ENCODE peak calls at places on chromosomes 6 and 20, in eight cellular contexts. J, V, E, Z, T, R, B and K are unnamed samples. For H3K4me1, the result is how much of the 10 kb centered on the place peaks cover.

GRCh38 chr20:50071039-50071888 is 41.7 kb downstream of the UBE2V1 start:
- DNase-seq in Z (peak), R (peak), V (peak), B (peak), J (peak), T (peak), E (peak), K (peak)

GRCh38 chr6:75409286-75409685 is 84.3 kb downstream of the FILIP1 start:
- DNase-seq in R (no peak), J (peak), V (no peak), T (no peak), B (no peak), Z (no peak), E (no peak), K (no peak)

GRCh38 chr20:2143594-2143993 is 42.0 kb downstream of the STK35 start:
- DNase-seq in R (no peak), T (no peak), J (no peak), Z (no peak), B (no peak), E (no peak), V (no peak), K (no peak)

GRCh38 chr6:38933426-38933825 is 115.2 kb upstream of the GLP1R start:
- DNase-seq in R (no peak), Z (peak), B (no peak), T (peak), E (no peak), V (no peak), J (peak), K (no peak)

GRCh38 chr6:31966997-31967925 is 4.7 kb downstream of the DXO start:
- DNase-seq in E (no peak), T (no peak), Z (no peak), V (no peak), R (no peak), B (no peak), J (no peak), K (no peak)

GRCh38 chr6:170292778-170293164 is 1.9 kb upstream of the DLL1 start:
- DNase-seq in B (no peak), J (no peak), E (no peak), V (no peak), T (no peak), R (no peak), Z (no peak), K (no peak)

GRCh38 chr6:135014353-135014832 is 40.2 kb downstream of the HBS1L start:
- DNase-seq in T (no peak), E (no peak), B (no peak), V (no peak), Z (no peak), R (peak), J (no peak), K (peak)

GRCh38 chr6:150128425-150128824 is 14.4 kb upstream of the PPP1R14C start:
- DNase-seq in J (no peak), V (no peak), R (no peak), T (no peak), B (no peak), E (no peak), Z (no peak), K (no peak)

GRCh38 chr6:82611751-82612150 is 248.1 kb downstream of the TPBG start:
- DNase-seq in T (no peak), R (no peak), B (no peak), E (no peak), J (no peak), V (no peak), Z (no peak), K (no peak)

GRCh38 chr20:64224344-64225165 is 31.0 kb upstream of the PCMTD2 start:
- DNase-seq in J (peak), B (no peak), V (no peak), E (no peak), Z (no peak), T (peak), R (no peak), K (no peak)

GRCh38 chr6:38137609-38138008 is 318.1 kb downstream of the ZFAND3 start:
- DNase-seq in E (no peak), B (no peak), T (no peak), R (no peak), Z (no peak), J (no peak), V (no peak), K (no peak)

GRCh38 chr6:169859978-169860703 is 108.7 kb downstream of the ERMARD start:
- DNase-seq in Z (no peak), R (no peak), J (no peak), E (no peak), B (no peak), T (no peak), V (no peak), K (no peak)

GRCh38 chr6:146862508-146862919 is 263.7 kb downstream of the ADGB start:
- DNase-seq in B (no peak), R (no peak), E (no peak), V (no peak), T (no peak), J (no peak), Z (no peak), K (no peak)

GRCh38 chr6:155882527-155883333 is 427.1 kb upstream of the NOX3 start:
- DNase-seq in B (no peak), T (peak), J (peak), Z (no peak), R (no peak), E (no peak), V (no peak), K (no peak)

GRCh38 chr6:135583256-135583758 is 85.8 kb upstream of the AHI1 start:
- DNase-seq in B (no peak), T (no peak), J (peak), R (no peak), V (no peak), E (no peak), Z (no peak), K (no peak)

GRCh38 chr6:105121981-105122380 is 57.8 kb downstream of the POPDC3 start:
- DNase-seq in J (peak), V (no peak), B (no peak), R (no peak), Z (no peak), T (peak), E (no peak), K (no peak)

GRCh38 chr6:36414481-36414880 is 27.0 kb upstream of the ETV7 start:
- DNase-seq in T (peak), J (peak), R (no peak), Z (no peak), B (no peak), V (no peak), E (no peak), K (no peak)

GRCh38 chr6:146543940-146544661 is 468 bp downstream of the RAB32 start:
- DNase-seq in Z (peak), R (no peak), B (peak), V (no peak), J (peak), T (peak), E (no peak), K (no peak)

GRCh38 chr20:47297746-47298145 is 58.8 kb downstream of the ZMYND8 start:
- DNase-seq in T (no peak), Z (no peak), E (no peak), B (no peak), J (no peak), R (no peak), V (no peak), K (no peak)

GRCh38 chr20:57835462-57836455 is 125.9 kb upstream of the PMEPA1 start:
- DNase-seq in T (no peak), Z (no peak), E (no peak), V (no peak), R (no peak), J (no peak), B (no peak), K (no peak)

GRCh38 chr6:31400467-31401289 is 2.7 kb upstream of the MICA start:
- DNase-seq in T (peak), E (peak), R (peak), Z (peak), B (peak), V (peak), J (peak), K (peak)

GRCh38 chr6:100883347-100883746 is 2.2 kb upstream of the ASCC3 start:
- DNase-seq in B (no peak), E (no peak), R (no peak), J (no peak), T (no peak), Z (no peak), V (no peak), K (no peak)

GRCh38 chr6:168730931-168731716 is 290.1 kb downstream of the SMOC2 start:
- DNase-seq in J (no peak), B (no peak), Z (no peak), R (no peak), T (no peak), E (no peak), V (no peak), K (no peak)

GRCh38 chr6:138371720-138372119 is 6.0 kb upstream of the SMIM28 start:
- DNase-seq in Z (no peak), R (no peak), E (no peak), V (no peak), J (no peak), B (no peak), T (no peak), K (no peak)

GRCh38 chr6:38567436-38567835 is 72.3 kb downstream of the BTBD9 start:
- DNase-seq in J (peak), R (no peak), T (peak), B (no peak), V (no peak), Z (no peak), E (no peak), K (no peak)

GRCh38 chr6:168968228-168968627 is 285.4 kb downstream of the THBS2 start:
- DNase-seq in B (no peak), V (peak), J (peak), R (no peak), T (peak), Z (peak), E (peak), K (peak)

GRCh38 chr20:32116079-32116521 is 6.6 kb downstream of the TM9SF4 start:
- DNase-seq in T (no peak), E (no peak), Z (no peak), J (peak), R (no peak), B (no peak), V (no peak), K (no peak)

GRCh38 chr6:81465859-81466258 is 286.6 kb downstream of the TENT5A start:
- DNase-seq in B (no peak), Z (peak), E (no peak), R (no peak), V (no peak), J (peak), T (peak), K (no peak)

GRCh38 chr6:38391206-38391908 is 248.4 kb downstream of the BTBD9 start:
- DNase-seq in Z (no peak), T (peak), V (no peak), J (peak), E (no peak), B (no peak), R (no peak), K (no peak)

GRCh38 chr20:1434571-1435336 is 31.9 kb downstream of the NSFL1C start:
- DNase-seq in B (peak), R (peak), V (peak), J (peak), E (peak), Z (no peak), T (peak), K (peak)

GRCh38 chr6:154030646-154031045 is 8.4 kb upstream of the OPRM1 start:
- DNase-seq in E (no peak), R (no peak), B (no peak), T (no peak), V (no peak), J (no peak), Z (no peak), K (no peak)

GRCh38 chr6:96212076-96212475 is 196.3 kb downstream of the FUT9 start:
- DNase-seq in B (no peak), V (no peak), J (no peak), E (no peak), T (no peak), R (no peak), Z (no peak), K (no peak)

DNA sequence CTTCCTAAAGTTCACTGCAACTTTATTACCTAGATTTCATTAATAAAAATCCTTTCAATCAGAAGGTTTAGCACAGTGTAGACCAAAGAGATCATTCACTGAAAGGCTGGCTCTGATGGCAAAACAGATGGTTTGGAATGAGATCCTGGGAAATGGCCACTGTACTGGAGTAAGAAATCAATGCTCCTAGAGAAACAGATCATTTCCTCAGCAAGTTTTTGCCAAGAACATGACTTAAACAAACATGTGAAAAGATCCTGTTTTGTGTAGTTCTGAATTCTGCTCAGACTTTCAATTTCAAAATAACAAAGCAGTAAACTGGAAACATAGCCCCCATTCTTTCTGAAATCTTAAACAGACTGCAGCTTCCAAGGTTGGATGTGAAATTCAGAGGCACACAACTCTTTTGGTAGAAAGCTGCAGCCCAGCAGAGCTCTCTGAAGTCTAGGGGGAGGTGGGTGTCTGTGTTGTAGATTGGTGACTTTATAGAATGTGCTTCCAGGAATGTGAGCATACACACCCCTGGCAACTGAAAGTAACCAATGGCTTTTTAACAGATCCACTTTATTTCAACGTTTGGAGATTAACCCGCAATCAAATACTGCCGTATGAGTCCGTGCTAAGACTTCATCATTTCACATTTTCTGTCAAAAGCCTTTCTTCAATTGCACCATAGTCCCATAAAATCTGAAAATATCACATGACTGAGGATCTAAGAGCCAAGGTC is 86.4 kb downstream of the ATXN1 start:
- DNase-seq in T (peak), E (no peak), B (no peak), Z (peak), V (no peak), R (no peak), J (peak), K (no peak)
- H3K4me1 ChIP-seq in T (under half), E (under half), B (under half), Z (half or more), V (under half), R (under half), J (under half), K (half or more)

GRCh38 chr6:33317418-33317667 is 201 bp downstream of the ZBTB22 start:
- DNase-seq in R (no peak), J (no peak), B (no peak), V (no peak), T (no peak), E (no peak), Z (no peak), K (no peak)

GRCh38 chr6:33315753-33316602 is 1.6 kb downstream of the ZBTB22 start:
- DNase-seq in V (no peak), J (no peak), Z (no peak), R (no peak), B (peak), T (no peak), E (no peak), K (no peak)

GRCh38 chr6:33317668-33318425 is at the start of gene ZBTB22:
- DNase-seq in R (peak), T (peak), B (peak), J (peak), Z (peak), V (peak), E (peak), K (peak)

GRCh38 chr6:33314943-33315752 is 1.3 kb upstream of the TAPBP start:
- DNase-seq in J (no peak), R (no peak), B (peak), T (no peak), V (no peak), E (no peak), Z (no peak), K (no peak)

GRCh38 chr6:33316603-33317417 is 734 bp downstream of the ZBTB22 start:
- DNase-seq in E (no peak), B (peak), J (no peak), Z (no peak), V (no peak), T (no peak), R (no peak), K (no peak)
- H3K27ac ChIP-seq in E (peak), B (no peak), J (no peak), Z (peak), V (no peak), T (no peak), R (peak), K (peak)

GRCh38 chr6:159790947-159791598 is 806 bp downstream of the MRPL18 start:
- DNase-seq in J (no peak), B (peak), V (peak), T (peak), R (peak), E (peak), Z (no peak), K (peak)
- H3K4me1 ChIP-seq in J (under half), B (under half), V (under half), T (under half), R (under half), E (under half), Z (half or more), K (under half)

DNA sequence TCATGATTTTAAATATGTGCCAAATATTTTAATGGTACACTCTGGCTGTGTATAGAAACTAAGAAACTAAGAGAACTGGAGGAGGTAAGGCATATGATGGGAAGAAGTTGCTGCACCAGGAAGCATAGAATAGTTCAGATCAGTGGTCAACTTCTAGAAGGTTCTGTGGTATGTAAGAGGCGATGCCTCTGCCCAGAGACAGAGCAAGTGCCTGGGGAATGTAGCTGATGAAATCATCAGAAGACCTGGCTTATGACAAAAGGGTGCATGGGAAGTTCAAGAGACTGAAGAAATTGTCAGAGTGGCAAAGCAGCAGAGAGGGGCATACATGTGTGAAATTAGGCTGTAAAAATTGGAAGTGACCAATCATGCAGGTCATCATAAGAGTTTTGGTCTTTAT is 580.8 kb downstream of the BMP2 start:
- DNase-seq in T (no peak), V (no peak), Z (no peak), J (no peak), E (no peak), R (no peak), B (no peak), K (no peak)
- H3K27ac ChIP-seq in T (no peak), V (no peak), Z (no peak), J (no peak), E (no peak), R (no peak), B (no peak), K (no peak)

GRCh38 chr6:106700581-106700980 is 71.2 kb downstream of the QRSL1 start:
- DNase-seq in R (no peak), V (no peak), Z (no peak), T (no peak), J (no peak), E (no peak), B (no peak), K (no peak)
- H3K4me1 ChIP-seq in R (under half), V (under half), Z (under half), T (under half), J (under half), E (under half), B (under half), K (under half)

GRCh38 chr6:35043381-35043780 is 97.8 kb downstream of the TCP11 start:
- DNase-seq in E (no peak), J (no peak), Z (no peak), R (no peak), B (no peak), T (no peak), V (no peak), K (no peak)
- H3K27ac ChIP-seq in E (no peak), J (no peak), Z (no peak), R (no peak), B (peak), T (no peak), V (no peak), K (no peak)